ENCODE peak calls at places on chromosome 21, in eight cellular contexts. X is bronchial epithelial cell, Z is AG04450, O is upper lobe of right lung, Q is Caco-2, K is mammary epithelial cell, N is pancreas, Y is BJ. M is an unnamed sample.

GRCh38 chr21:45138199-45139002 is 64.0 kb downstream of the ADARB1 start:
- DNase-seq in O (peak; percentile 80), X (peak; percentile 37), N (peak; percentile 80), Z (no peak), Y (no peak), Q (peak; percentile 71), K (no peak), M (no peak)

GRCh38 chr21:21631961-21632360 is 633.8 kb downstream of the NCAM2 start:
- DNase-seq in Q (no peak), Z (no peak), Y (no peak), K (no peak), X (no peak), N (no peak), O (no peak), M (no peak)

GRCh38 chr21:37032877-37033471 is 26.5 kb downstream of the RIPPLY3 start:
- DNase-seq in K (peak; percentile 77), N (no peak), Q (no peak), O (no peak), Y (peak; percentile 37), Z (peak; percentile 3), X (peak; percentile 78), M (peak; percentile 14)

GRCh38 chr21:32524010-32524719 is 61.2 kb downstream of the TCP10L start:
- DNase-seq in X (peak; percentile 78), O (no peak), N (no peak), Z (no peak), K (peak; percentile 38), Y (peak; percentile 80), Q (no peak), M (peak; percentile 71)

GRCh38 chr21:39913651-39914145 is 46.5 kb downstream of the PCP4 start:
- DNase-seq in Q (no peak), N (no peak), X (no peak), Z (no peak), Y (no peak), K (no peak), O (no peak), M (no peak)

GRCh38 chr21:41438425-41439113 is 12.5 kb downstream of the MX1 start:
- DNase-seq in N (no peak), K (no peak), Y (no peak), Q (no peak), Z (no peak), X (no peak), O (no peak), M (no peak)

GRCh38 chr21:33478858-33479678 is 706 bp downstream of the TMEM50B start:
- DNase-seq in Y (no peak), X (peak; percentile 25), N (peak; percentile 65), O (peak; percentile 70), Q (peak; percentile 61), K (peak; percentile 33), Z (no peak), M (no peak)

GRCh38 chr21:19908386-19908785 is 1089.8 kb upstream of the NCAM2 start:
- DNase-seq in N (no peak), Q (no peak), Z (no peak), X (no peak), K (no peak), O (no peak), Y (no peak), M (no peak)

GRCh38 chr21:26115899-26116298 is 54.7 kb downstream of the APP start:
- DNase-seq in Y (peak; percentile 67), O (no peak), Q (no peak), N (no peak), K (peak; percentile 75), Z (peak; percentile 18), X (no peak), M (no peak)

GRCh38 chr21:36699026-36699545 is at the start of gene SIM2:
- DNase-seq in Z (no peak), X (peak; percentile 13), K (peak; percentile 43), Q (peak; percentile 81), O (peak; percentile 64), N (peak; percentile 73), Y (no peak), M (no peak)

GRCh38 chr21:43269461-43269860 is 100.7 kb downstream of the CRYAA start:
- DNase-seq in K (no peak), N (no peak), Y (no peak), X (no peak), O (peak; percentile 60), Q (no peak), Z (no peak), M (no peak)

GRCh38 chr21:43269981-43270670 is 101.3 kb downstream of the CRYAA start:
- DNase-seq in Y (no peak), X (no peak), O (peak; percentile 51), Z (no peak), N (no peak), K (no peak), Q (no peak), M (no peak)

GRCh38 chr21:43267391-43268085 is 98.7 kb downstream of the CRYAA start:
- DNase-seq in X (no peak), K (no peak), Z (no peak), O (peak; percentile 48), N (no peak), Y (no peak), Q (no peak), M (no peak)

GRCh38 chr21:43268086-43268803 is 99.4 kb downstream of the CRYAA start:
- DNase-seq in Y (no peak), X (no peak), K (no peak), Z (no peak), N (no peak), Q (no peak), O (peak; percentile 48), M (no peak)

DNA sequence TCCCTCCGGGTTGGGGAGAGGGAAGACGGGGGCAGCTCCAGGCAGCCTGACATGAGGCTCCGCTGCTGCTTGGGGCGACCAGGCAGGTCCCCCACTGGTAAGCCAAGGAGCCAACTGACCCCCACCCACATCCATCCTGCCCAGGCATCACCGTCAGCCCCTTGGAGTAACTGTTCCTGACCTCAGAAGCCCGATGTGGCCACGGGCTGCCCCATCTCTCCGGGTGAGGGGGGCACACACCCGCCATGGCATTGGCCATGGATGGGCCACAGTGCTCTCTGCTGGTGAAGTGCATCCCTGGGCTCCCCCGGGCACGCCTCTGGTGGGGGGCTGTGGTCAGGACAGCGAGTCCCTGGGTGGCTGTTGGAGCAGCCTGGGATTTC is 100.0 kb downstream of the CRYAA start:
- DNase-seq in Q (no peak), Z (no peak), X (no peak), K (no peak), O (peak; percentile 61), N (no peak), Y (no peak), M (no peak)
- TF ChIP-seq CTCF in Q (no peak), Z (no peak), X (no peak), K (no peak), O (no peak), N (no peak), Y (no peak), M (no peak)

DNA sequence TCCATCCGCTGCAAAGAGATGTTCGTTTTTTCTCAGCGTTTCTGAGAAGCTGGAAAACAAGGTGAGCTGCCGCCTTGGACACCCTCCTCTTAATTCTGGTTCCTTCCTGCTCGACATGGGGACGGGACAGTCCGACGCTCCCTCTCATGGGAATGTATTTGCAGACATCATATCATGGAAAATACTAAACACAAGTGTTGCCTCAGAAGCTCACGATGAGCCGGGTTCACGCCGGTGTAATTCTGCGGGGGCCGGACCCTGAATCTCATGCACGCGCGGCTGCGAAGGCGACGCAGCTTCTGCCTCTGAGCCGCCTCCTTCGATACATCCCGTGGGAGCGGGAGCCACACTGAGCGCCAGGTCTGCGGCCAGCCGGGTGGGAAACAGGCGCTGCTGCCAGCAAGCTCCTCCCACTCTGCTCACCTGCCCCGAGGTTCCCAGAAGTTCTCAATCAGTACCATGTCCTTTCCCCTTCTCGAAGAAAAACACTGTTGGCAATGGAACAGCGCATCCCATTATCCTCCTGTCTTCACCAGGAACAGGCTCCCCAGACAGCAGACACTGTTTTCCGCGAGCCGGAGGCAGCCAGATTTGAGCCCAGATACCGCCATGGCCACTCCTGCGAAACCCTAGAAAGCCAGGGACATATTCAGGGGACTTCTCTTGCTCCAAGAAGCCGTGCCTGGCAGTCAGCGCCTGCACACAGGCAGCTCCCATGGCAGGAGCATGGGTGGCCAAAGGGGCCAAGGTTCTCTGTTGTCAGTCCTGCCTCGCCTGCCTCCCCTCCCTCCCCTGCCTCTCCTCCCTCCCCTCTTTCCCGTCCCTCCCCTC is 98.0 kb downstream of the WDR4 start:
- DNase-seq in Q (peak; percentile 58), X (peak; percentile 44), K (peak; percentile 27), Y (no peak), N (peak; percentile 74), O (peak; percentile 75), Z (no peak), M (no peak)
- H3K4me3 ChIP-seq in Q (peak overlapping the region; percentile 35), X (peak overlapping the region; percentile 20), K (peak overlapping the region; percentile 33), Y (no peak overlapping the region), N (no peak overlapping the region), O (peak overlapping the region; percentile 17), Z (no peak overlapping the region), M (no peak overlapping the region)

GRCh38 chr21:28790335-28790734 is 202.3 kb downstream of the LTN1 start:
- DNase-seq in N (no peak), Q (no peak), Z (no peak), Y (no peak), O (no peak), K (no peak), X (no peak), M (no peak)

GRCh38 chr21:28795251-28795650 is 197.4 kb downstream of the LTN1 start:
- DNase-seq in Y (no peak), Z (no peak), X (no peak), K (no peak), N (no peak), O (no peak), Q (no peak), M (no peak)

GRCh38 chr21:28794341-28794970 is 198.2 kb downstream of the LTN1 start:
- DNase-seq in N (no peak), K (no peak), X (no peak), Q (no peak), Z (no peak), O (no peak), Y (no peak), M (no peak)

GRCh38 chr21:28791595-28792282 is 200.9 kb downstream of the LTN1 start:
- DNase-seq in Z (no peak), K (no peak), X (no peak), Y (no peak), O (no peak), N (no peak), Q (no peak), M (no peak)

DNA sequence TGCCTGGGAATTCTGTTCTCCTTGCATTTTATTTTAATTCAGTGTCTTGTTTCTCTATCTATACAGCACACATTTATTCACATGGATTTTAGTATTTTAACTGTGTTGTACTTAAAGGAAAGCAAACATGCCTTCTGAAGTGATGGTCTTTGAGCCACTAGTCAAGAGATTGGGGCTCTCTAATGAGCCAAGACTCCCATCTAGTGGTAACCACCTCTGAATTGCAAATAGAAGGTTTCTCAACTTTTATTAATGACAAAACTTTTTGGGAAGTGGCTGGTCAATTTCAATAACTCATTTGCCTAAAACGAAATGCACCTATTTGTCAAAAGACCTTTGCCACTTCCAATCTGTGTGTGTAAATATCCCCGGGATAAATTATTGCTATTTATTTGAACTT is 199.6 kb downstream of the LTN1 start:
- DNase-seq in X (peak; percentile 23), K (no peak), Y (no peak), O (no peak), Q (no peak), Z (no peak), N (no peak), M (no peak)
- TF ChIP-seq CTCF in X (peak; percentile 24), K (peak; percentile 35), Y (peak; percentile 59), O (peak; percentile 36), Q (peak; percentile 27), Z (peak; percentile 72), N (no peak), M (peak; percentile 37)

DNA sequence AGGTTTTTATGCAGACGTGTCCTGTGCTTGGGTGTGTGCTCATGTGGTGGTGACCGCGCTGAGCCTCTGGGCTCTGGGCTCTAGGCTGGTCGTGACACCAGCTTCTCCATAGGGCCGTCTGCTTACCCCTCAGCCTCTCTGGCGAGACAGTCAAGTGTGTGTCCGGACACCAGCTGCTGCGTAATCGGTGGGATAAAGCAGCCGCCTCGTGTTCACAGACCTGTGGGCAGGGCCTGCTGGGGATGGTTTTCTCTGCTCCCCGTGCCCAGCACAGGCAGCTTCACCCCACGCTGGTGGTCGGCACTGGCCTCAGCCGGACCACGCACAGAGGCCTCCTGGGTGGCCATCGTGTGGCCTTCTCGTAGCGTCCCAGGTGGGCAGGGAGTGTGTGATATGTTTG is 33.6 kb upstream of the DIP2A start:
- DNase-seq in Q (no peak), O (no peak), X (no peak), K (no peak), Z (no peak), N (no peak), Y (no peak), M (no peak)
- H3K4me3 ChIP-seq in Q (no peak overlapping the region), O (no peak overlapping the region), X (no peak overlapping the region), K (no peak overlapping the region), Z (no peak overlapping the region), N (no peak overlapping the region), Y (no peak overlapping the region), M (no peak overlapping the region)